ENCODE peak calls at places on chromosomes 3 and 15, in eight cellular contexts. C, W, P, V, O, Y, T and D are unnamed samples.

GRCh38 chr15:100973351-100974034 is 54.3 kb downstream of the LRRK1 start:
- DNase-seq in O (no peak), Y (no peak), W (no peak), V (no peak), P (no peak), C (peak; percentile 68), T (no peak), D (no peak)

GRCh38 chr3:143070977-143071551 is 48.5 kb upstream of the CHST2 start:
- DNase-seq in Y (peak; percentile 81), C (no peak), W (no peak), P (peak; percentile 90), V (peak; percentile 30), O (no peak), T (no peak), D (peak; percentile 93)

GRCh38 chr3:154759966-154760365 is 320.2 kb upstream of the MME start:
- DNase-seq in P (no peak), C (no peak), T (no peak), W (no peak), Y (no peak), O (no peak), V (no peak), D (no peak)

GRCh38 chr3:3907023-3907422 is 107.8 kb downstream of the LRRN1 start:
- DNase-seq in P (no peak), O (no peak), V (no peak), C (no peak), T (no peak), W (no peak), Y (no peak), D (no peak)

GRCh38 chr3:151169700-151170224 is 33.3 kb downstream of the GPR171 start:
- DNase-seq in O (peak; percentile 55), C (no peak), W (no peak), T (peak; percentile 69), Y (no peak), P (no peak), V (no peak), D (no peak)

GRCh38 chr3:194091141-194091540 is 44.8 kb upstream of the HES1 start:
- DNase-seq in P (peak; percentile 58), Y (peak; percentile 100), W (no peak), O (no peak), V (no peak), T (no peak), C (no peak), D (peak; percentile 82)

GRCh38 chr3:183725387-183725786 is 27.8 kb downstream of the YEATS2 start:
- DNase-seq in P (no peak), W (no peak), O (no peak), C (no peak), Y (no peak), T (no peak), V (no peak), D (no peak)

GRCh38 chr3:57826286-57826951 is 70.3 kb downstream of the SLMAP start:
- DNase-seq in Y (peak; percentile 18), T (no peak), W (no peak), O (no peak), C (no peak), V (no peak), P (peak; percentile 33), D (no peak)

GRCh38 chr3:125147491-125147820 is 65.1 kb downstream of the SLC12A8 start:
- DNase-seq in P (no peak), V (no peak), W (no peak), C (no peak), O (no peak), Y (no peak), T (no peak), D (no peak)

GRCh38 chr3:66723231-66723630 is 222.4 kb upstream of the LRIG1 start:
- DNase-seq in P (peak; percentile 38), Y (no peak), V (no peak), O (no peak), W (no peak), T (no peak), C (no peak), D (no peak)

GRCh38 chr15:39133201-39133600 is 447.7 kb upstream of the THBS1 start:
- DNase-seq in T (no peak), Y (peak; percentile 86), V (no peak), C (no peak), P (peak; percentile 89), W (no peak), O (no peak), D (peak; percentile 85)

GRCh38 chr15:69602095-69602494 is 149.5 kb downstream of the RPLP1 start:
- DNase-seq in P (no peak), O (no peak), Y (no peak), W (no peak), V (no peak), C (no peak), T (peak; percentile 15), D (no peak)

GRCh38 chr3:53554559-53555511 is 60.4 kb downstream of the CACNA1D start:
- DNase-seq in W (no peak), C (no peak), V (no peak), O (no peak), T (no peak), Y (no peak), P (no peak), D (no peak)

GRCh38 chr3:38150780-38151528 is 12.5 kb downstream of the MYD88 start:
- DNase-seq in Y (no peak), C (no peak), V (no peak), P (no peak), W (no peak), O (no peak), T (no peak), D (no peak)
- TF ChIP-seq CTCF in Y (peak; percentile 18), C (no peak), V (no peak), P (no peak), W (no peak), O (no peak), T (no peak), D (peak; percentile 47)

GRCh38 chr15:52765779-52766178 is 24.4 kb downstream of the ONECUT1 start:
- DNase-seq in V (no peak), Y (no peak), P (peak; percentile 32), T (no peak), W (no peak), C (peak; percentile 15), O (no peak), D (peak; percentile 41)
- TF ChIP-seq CTCF in V (no peak), Y (peak; percentile 19), P (peak; percentile 40), T (no peak), W (no peak), C (no peak), O (peak; percentile 25), D (peak; percentile 70)

GRCh38 chr3:104632521-104632920 is 734.2 kb upstream of the ALCAM start:
- DNase-seq in W (no peak), P (peak; percentile 45), O (no peak), Y (no peak), V (no peak), T (no peak), C (no peak), D (no peak)
- TF ChIP-seq CTCF in W (no peak), P (no peak), O (no peak), Y (no peak), V (no peak), T (no peak), C (no peak), D (no peak)

GRCh38 chr15:45393851-45394250 is 15.5 kb upstream of the GATM start:
- DNase-seq in W (peak; percentile 69), P (peak; percentile 16), T (no peak), O (no peak), C (no peak), V (no peak), Y (peak; percentile 44), D (peak; percentile 32)
- TF ChIP-seq CTCF in W (no peak), P (peak; percentile 29), T (no peak), O (peak; percentile 24), C (no peak), V (no peak), Y (peak; percentile 34), D (peak; percentile 59)

DNA sequence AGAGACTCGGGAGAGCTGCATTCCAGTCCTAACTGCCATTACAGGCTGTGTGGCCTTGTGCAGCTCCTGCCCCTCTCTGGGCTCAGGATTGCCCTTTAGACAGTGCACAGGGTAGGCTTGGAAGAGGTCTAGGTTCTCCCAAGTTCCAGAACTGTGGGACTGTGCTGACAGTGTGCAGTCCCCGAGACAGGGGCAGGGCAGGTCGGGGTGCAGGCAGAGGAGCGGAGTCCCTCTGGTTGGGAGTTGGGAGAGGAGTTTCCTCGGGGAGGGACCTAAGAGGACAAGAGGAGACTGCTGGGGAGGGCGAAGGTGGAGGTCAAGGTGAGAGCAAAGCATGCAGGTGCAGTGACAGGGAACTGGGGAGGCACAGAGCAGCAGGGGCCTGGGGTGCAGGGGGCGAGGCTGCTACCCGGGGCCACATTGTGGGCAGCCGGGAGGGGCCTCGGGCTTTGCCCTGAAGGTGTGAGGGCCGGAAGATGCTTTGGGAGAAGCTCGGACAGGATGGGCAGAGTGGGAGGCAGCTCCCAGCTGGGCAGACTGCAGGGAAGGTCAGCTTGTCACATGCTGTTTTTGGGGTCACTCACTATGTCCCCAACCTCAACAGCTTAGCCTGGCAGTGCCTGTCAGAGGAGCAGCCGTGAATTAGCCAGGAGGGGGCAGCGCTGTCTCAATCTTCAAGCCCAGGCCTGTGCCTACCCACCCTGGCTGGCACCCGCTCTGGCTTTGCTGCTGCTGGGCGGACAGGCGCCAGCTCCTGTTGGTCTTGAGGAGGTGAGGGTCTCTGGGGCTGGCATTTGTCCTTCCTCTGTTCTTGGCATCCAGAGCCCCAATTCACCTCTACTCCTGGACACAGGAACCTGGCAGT is 15.4 kb upstream of the CSPG4 start:
- DNase-seq in Y (peak; percentile 46), T (peak; percentile 58), C (peak; percentile 58), W (peak; percentile 77), O (peak; percentile 49), P (peak; percentile 51), V (peak; percentile 62), D (no peak)
- TF ChIP-seq CTCF in Y (peak; percentile 79), T (peak; percentile 48), C (peak; percentile 34), W (no peak), O (peak; percentile 65), P (peak; percentile 55), V (peak; percentile 38), D (peak; percentile 81)

GRCh38 chr15:88489321-88489720 is 21.8 kb downstream of the MRPS11 start:
- DNase-seq in V (no peak), P (no peak), Y (no peak), O (no peak), W (no peak), C (no peak), T (no peak), D (no peak)
- TF ChIP-seq CTCF in V (no peak), P (no peak), Y (no peak), O (no peak), W (no peak), C (no peak), T (no peak), D (peak; percentile 41)

GRCh38 chr3:46923559-46924350 is 46.2 kb downstream of the PTH1R start:
- DNase-seq in W (peak; percentile 77), V (peak; percentile 49), P (peak; percentile 45), Y (no peak), T (no peak), C (peak; percentile 48), O (no peak), D (peak; percentile 24)
- TF ChIP-seq CTCF in W (peak; percentile 58), V (peak; percentile 74), P (peak; percentile 63), Y (peak; percentile 80), T (peak; percentile 57), C (peak; percentile 63), O (peak; percentile 77), D (peak; percentile 90)

DNA sequence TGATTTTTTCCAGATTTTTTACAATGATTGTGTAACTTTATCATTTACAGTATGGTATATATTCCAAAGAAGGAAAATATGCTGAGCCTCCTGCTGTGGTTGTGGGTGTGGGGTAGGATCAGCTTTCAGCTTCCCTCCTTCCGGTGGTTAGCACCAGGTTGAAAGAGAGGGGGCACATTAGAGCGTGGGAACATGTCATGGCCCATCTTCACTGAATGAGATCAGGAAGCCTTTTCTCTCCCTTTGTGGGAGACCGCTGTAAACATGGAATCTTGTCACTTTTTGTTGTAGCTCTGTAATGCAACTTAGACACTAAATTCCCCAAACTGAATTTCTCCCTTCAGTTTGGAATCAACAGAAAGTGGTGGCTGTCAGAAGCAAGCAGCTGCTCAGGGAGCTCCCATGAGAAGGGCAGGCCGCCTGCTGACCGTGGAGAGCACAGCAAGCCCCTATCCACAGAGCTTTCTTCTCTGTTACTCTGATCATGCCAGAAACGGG is 86.7 kb upstream of the LIMD1 start:
- DNase-seq in P (peak; percentile 67), Y (peak; percentile 48), W (no peak), V (no peak), C (peak; percentile 59), O (peak; percentile 32), T (no peak), D (peak; percentile 13)
- TF ChIP-seq CTCF in P (peak; percentile 71), Y (peak; percentile 63), W (no peak), V (peak; percentile 25), C (peak; percentile 68), O (peak; percentile 57), T (no peak), D (peak; percentile 49)